ENCODE peak calls at places on chromosomes 11 and 22, in four cellular contexts. One of them, this sample, is unnamed.

GRCh38 chr22:42368379-42369249 is 63.6 kb downstream of the NFAM1 start:
- DNase-seq in progenitor cell of endocrine pancreas: peak; percentile 29
- DNase-seq in activated naive CD4-positive, alpha-beta T cell: no peak
- DNase-seq in AG08396: no peak
- DNase-seq in this sample: no peak

GRCh38 chr11:117872962-117873827 is 3.3 kb downstream of the FXYD6 start:
- DNase-seq in progenitor cell of endocrine pancreas: no peak
- DNase-seq in activated naive CD4-positive, alpha-beta T cell: no peak
- DNase-seq in AG08396: no peak
- DNase-seq in this sample: no peak

GRCh38 chr11:111322534-111322933 is 24.2 kb downstream of the POU2AF3 start:
- DNase-seq in progenitor cell of endocrine pancreas: no peak
- DNase-seq in AG08396: no peak
- DNase-seq in activated naive CD4-positive, alpha-beta T cell: no peak
- DNase-seq in this sample: no peak

GRCh38 chr11:119672597-119672996 is 56.4 kb downstream of the NECTIN1 start:
- DNase-seq in progenitor cell of endocrine pancreas: no peak
- DNase-seq in activated naive CD4-positive, alpha-beta T cell: no peak
- DNase-seq in AG08396: no peak
- DNase-seq in this sample: no peak

GRCh38 chr11:102138677-102139076 is 28.4 kb downstream of the YAP1 start:
- DNase-seq in AG08396: no peak
- DNase-seq in activated naive CD4-positive, alpha-beta T cell: no peak
- DNase-seq in progenitor cell of endocrine pancreas: no peak
- DNase-seq in this sample: no peak

GRCh38 chr22:31062566-31063230 is 18.4 kb upstream of the SMTN start:
- DNase-seq in activated naive CD4-positive, alpha-beta T cell: no peak
- DNase-seq in AG08396: no peak
- DNase-seq in progenitor cell of endocrine pancreas: no peak
- DNase-seq in this sample: no peak

GRCh38 chr22:49916851-49917250 is 1.4 kb downstream of the ALG12 start:
- DNase-seq in activated naive CD4-positive, alpha-beta T cell: no peak
- DNase-seq in progenitor cell of endocrine pancreas: no peak
- DNase-seq in AG08396: no peak
- DNase-seq in this sample: no peak

GRCh38 chr11:134562941-134563471 is 151.0 kb upstream of the B3GAT1 start:
- DNase-seq in progenitor cell of endocrine pancreas: no peak
- DNase-seq in activated naive CD4-positive, alpha-beta T cell: no peak
- DNase-seq in AG08396: no peak
- DNase-seq in this sample: no peak

GRCh38 chr11:62444271-62444833 is 25.5 kb downstream of the SCGB1A1 start:
- DNase-seq in AG08396: peak; percentile 94
- DNase-seq in activated naive CD4-positive, alpha-beta T cell: no peak
- DNase-seq in progenitor cell of endocrine pancreas: no peak
- DNase-seq in this sample: no peak

GRCh38 chr22:43919106-43919965 is 4.3 kb upstream of the PNPLA3 start:
- DNase-seq in AG08396: peak; percentile 42
- DNase-seq in activated naive CD4-positive, alpha-beta T cell: no peak
- DNase-seq in progenitor cell of endocrine pancreas: no peak
- DNase-seq in this sample: no peak

GRCh38 chr11:124113890-124114289 is 1.4 kb upstream of the VWA5A start:
- DNase-seq in activated naive CD4-positive, alpha-beta T cell: no peak
- DNase-seq in AG08396: peak; percentile 20
- DNase-seq in progenitor cell of endocrine pancreas: no peak
- DNase-seq in this sample: no peak

GRCh38 chr11:76524919-76525318 is 80.1 kb downstream of the EMSY start:
- DNase-seq in AG08396: peak; percentile 24
- DNase-seq in activated naive CD4-positive, alpha-beta T cell: no peak
- DNase-seq in progenitor cell of endocrine pancreas: no peak
- DNase-seq in this sample: no peak

GRCh38 chr11:22555901-22556300 is 69.7 kb downstream of the FANCF start:
- DNase-seq in AG08396: no peak
- DNase-seq in activated naive CD4-positive, alpha-beta T cell: no peak
- DNase-seq in progenitor cell of endocrine pancreas: no peak
- DNase-seq in this sample: no peak

GRCh38 chr11:21104641-21105040 is 435.3 kb downstream of the NELL1 start:
- DNase-seq in activated naive CD4-positive, alpha-beta T cell: no peak
- DNase-seq in AG08396: no peak
- DNase-seq in progenitor cell of endocrine pancreas: no peak
- DNase-seq in this sample: no peak

GRCh38 chr11:46382644-46383403 is 1.4 kb downstream of the MDK start:
- DNase-seq in progenitor cell of endocrine pancreas: no peak
- DNase-seq in AG08396: peak; percentile 83
- DNase-seq in activated naive CD4-positive, alpha-beta T cell: no peak
- DNase-seq in this sample: no peak